ENCODE peak calls at places on chromosomes 6 and 20, in nine cellular contexts. One of them, this sample, is unnamed.
A peak's percentile ranks its signal among the peaks of the same experiment; 100 is the strongest.

GRCh38 chr20:36493801-36494114 is 47.6 kb upstream of the MYL9 start:
- DNase-seq in neural progenitor cell: peak; percentile 23
- DNase-seq in pancreas: no peak
- DNase-seq in heart right ventricle: peak; percentile 73
- DNase-seq in left ventricle myocardium inferior: peak; percentile 74
- DNase-seq in BE2C: no peak
- DNase-seq in bronchial epithelial cell: no peak
- DNase-seq in cardiac fibroblast: peak; percentile 87
- DNase-seq in right atrium auricular region: peak; percentile 79
- DNase-seq in this sample: no peak

GRCh38 chr6:39881851-39882566 is 52.3 kb downstream of the MOCS1 start:
- DNase-seq in neural progenitor cell: no peak
- DNase-seq in pancreas: no peak
- DNase-seq in heart right ventricle: no peak
- DNase-seq in left ventricle myocardium inferior: no peak
- DNase-seq in BE2C: no peak
- DNase-seq in bronchial epithelial cell: no peak
- DNase-seq in cardiac fibroblast: peak; percentile 93
- DNase-seq in right atrium auricular region: no peak
- DNase-seq in this sample: no peak

GRCh38 chr20:44770480-44771171 is 25.0 kb downstream of the KCNK15 start:
- DNase-seq in neural progenitor cell: no peak
- DNase-seq in pancreas: no peak
- DNase-seq in heart right ventricle: no peak
- DNase-seq in left ventricle myocardium inferior: no peak
- DNase-seq in BE2C: peak; percentile 51
- DNase-seq in bronchial epithelial cell: no peak
- DNase-seq in cardiac fibroblast: no peak
- DNase-seq in right atrium auricular region: no peak
- DNase-seq in this sample: no peak

GRCh38 chr20:2692036-2692885 is at the start of gene EBF4:
- DNase-seq in neural progenitor cell: peak; percentile 78
- DNase-seq in pancreas: peak; percentile 41
- DNase-seq in heart right ventricle: peak; percentile 59
- DNase-seq in left ventricle myocardium inferior: peak; percentile 56
- DNase-seq in BE2C: peak; percentile 45
- DNase-seq in bronchial epithelial cell: no peak
- DNase-seq in cardiac fibroblast: peak; percentile 8
- DNase-seq in right atrium auricular region: peak; percentile 69
- DNase-seq in this sample: peak; percentile 75

GRCh38 chr6:30615958-30616810 is 859 bp downstream of the PPP1R10 start:
- DNase-seq in neural progenitor cell: peak; percentile 51
- DNase-seq in pancreas: no peak
- DNase-seq in heart right ventricle: no peak
- DNase-seq in left ventricle myocardium inferior: no peak
- DNase-seq in BE2C: peak; percentile 50
- DNase-seq in bronchial epithelial cell: no peak
- DNase-seq in cardiac fibroblast: peak; percentile 41
- DNase-seq in right atrium auricular region: no peak
- DNase-seq in this sample: no peak

GRCh38 chr6:108464506-108465084 is 96.1 kb upstream of the FOXO3 start:
- DNase-seq in neural progenitor cell: peak; percentile 12
- DNase-seq in pancreas: no peak
- DNase-seq in heart right ventricle: no peak
- DNase-seq in left ventricle myocardium inferior: no peak
- DNase-seq in BE2C: no peak
- DNase-seq in bronchial epithelial cell: no peak
- DNase-seq in cardiac fibroblast: peak; percentile 29
- DNase-seq in right atrium auricular region: no peak
- DNase-seq in this sample: no peak

GRCh38 chr6:135667694-135668455 is 170.3 kb upstream of the AHI1 start:
- DNase-seq in neural progenitor cell: no peak
- DNase-seq in pancreas: no peak
- DNase-seq in heart right ventricle: peak; percentile 25
- DNase-seq in left ventricle myocardium inferior: peak; percentile 30
- DNase-seq in BE2C: peak; percentile 35
- DNase-seq in bronchial epithelial cell: peak; percentile 37
- DNase-seq in cardiac fibroblast: peak; percentile 36
- DNase-seq in right atrium auricular region: no peak
- DNase-seq in this sample: peak; percentile 4

GRCh38 chr6:85641916-85642773 is 541 bp downstream of the SYNCRIP start:
- DNase-seq in neural progenitor cell: peak; percentile 57
- DNase-seq in pancreas: peak; percentile 65
- DNase-seq in heart right ventricle: peak; percentile 64
- DNase-seq in left ventricle myocardium inferior: peak; percentile 63
- DNase-seq in BE2C: peak; percentile 69
- DNase-seq in bronchial epithelial cell: peak; percentile 28
- DNase-seq in cardiac fibroblast: peak; percentile 46
- DNase-seq in right atrium auricular region: no peak
- DNase-seq in this sample: peak; percentile 61

GRCh38 chr6:127641905-127642304 is 64.9 kb downstream of the C6orf58 start:
- DNase-seq in neural progenitor cell: peak; percentile 72
- DNase-seq in pancreas: peak; percentile 15
- DNase-seq in heart right ventricle: no peak
- DNase-seq in left ventricle myocardium inferior: no peak
- DNase-seq in BE2C: peak; percentile 22
- DNase-seq in bronchial epithelial cell: peak; percentile 43
- DNase-seq in cardiac fibroblast: peak; percentile 62
- DNase-seq in right atrium auricular region: no peak
- DNase-seq in this sample: peak; percentile 26

GRCh38 chr20:61353261-61353995 is 101.4 kb downstream of the CDH4 start:
- DNase-seq in neural progenitor cell: no peak
- DNase-seq in pancreas: no peak
- DNase-seq in heart right ventricle: no peak
- DNase-seq in left ventricle myocardium inferior: no peak
- DNase-seq in BE2C: no peak
- DNase-seq in bronchial epithelial cell: peak; percentile 51
- DNase-seq in cardiac fibroblast: peak; percentile 10
- DNase-seq in right atrium auricular region: no peak
- DNase-seq in this sample: no peak

GRCh38 chr6:144262470-144263369 is 22.4 kb upstream of the UTRN start:
- DNase-seq in neural progenitor cell: no peak
- DNase-seq in pancreas: no peak
- DNase-seq in heart right ventricle: no peak
- DNase-seq in left ventricle myocardium inferior: no peak
- DNase-seq in BE2C: no peak
- DNase-seq in bronchial epithelial cell: no peak
- DNase-seq in cardiac fibroblast: no peak
- DNase-seq in right atrium auricular region: no peak
- DNase-seq in this sample: no peak

GRCh38 chr6:88179692-88180091 is 13.5 kb upstream of the CNR1 start:
- DNase-seq in neural progenitor cell: peak; percentile 17
- DNase-seq in pancreas: no peak
- DNase-seq in heart right ventricle: no peak
- DNase-seq in left ventricle myocardium inferior: no peak
- DNase-seq in BE2C: no peak
- DNase-seq in bronchial epithelial cell: no peak
- DNase-seq in cardiac fibroblast: no peak
- DNase-seq in right atrium auricular region: no peak
- DNase-seq in this sample: no peak

GRCh38 chr6:3911130-3911529 is 62.0 kb downstream of the FAM50B start:
- DNase-seq in neural progenitor cell: no peak
- DNase-seq in pancreas: no peak
- DNase-seq in heart right ventricle: no peak
- DNase-seq in left ventricle myocardium inferior: no peak
- DNase-seq in BE2C: no peak
- DNase-seq in bronchial epithelial cell: no peak
- DNase-seq in cardiac fibroblast: peak; percentile 29
- DNase-seq in right atrium auricular region: no peak
- DNase-seq in this sample: no peak

GRCh38 chr6:24930386-24930785 is 5.4 kb downstream of the RIPOR2 start:
- DNase-seq in neural progenitor cell: peak; percentile 16
- DNase-seq in pancreas: no peak
- DNase-seq in heart right ventricle: no peak
- DNase-seq in left ventricle myocardium inferior: no peak
- DNase-seq in BE2C: no peak
- DNase-seq in bronchial epithelial cell: no peak
- DNase-seq in cardiac fibroblast: peak; percentile 7
- DNase-seq in right atrium auricular region: no peak
- DNase-seq in this sample: peak; percentile 77

GRCh38 chr6:110537208-110538123 is 61.1 kb upstream of the SLC22A16 start:
- DNase-seq in neural progenitor cell: no peak
- DNase-seq in pancreas: no peak
- DNase-seq in heart right ventricle: no peak
- DNase-seq in left ventricle myocardium inferior: no peak
- DNase-seq in BE2C: no peak
- DNase-seq in bronchial epithelial cell: peak; percentile 97
- DNase-seq in cardiac fibroblast: peak; percentile 97
- DNase-seq in right atrium auricular region: no peak
- DNase-seq in this sample: no peak

DNA sequence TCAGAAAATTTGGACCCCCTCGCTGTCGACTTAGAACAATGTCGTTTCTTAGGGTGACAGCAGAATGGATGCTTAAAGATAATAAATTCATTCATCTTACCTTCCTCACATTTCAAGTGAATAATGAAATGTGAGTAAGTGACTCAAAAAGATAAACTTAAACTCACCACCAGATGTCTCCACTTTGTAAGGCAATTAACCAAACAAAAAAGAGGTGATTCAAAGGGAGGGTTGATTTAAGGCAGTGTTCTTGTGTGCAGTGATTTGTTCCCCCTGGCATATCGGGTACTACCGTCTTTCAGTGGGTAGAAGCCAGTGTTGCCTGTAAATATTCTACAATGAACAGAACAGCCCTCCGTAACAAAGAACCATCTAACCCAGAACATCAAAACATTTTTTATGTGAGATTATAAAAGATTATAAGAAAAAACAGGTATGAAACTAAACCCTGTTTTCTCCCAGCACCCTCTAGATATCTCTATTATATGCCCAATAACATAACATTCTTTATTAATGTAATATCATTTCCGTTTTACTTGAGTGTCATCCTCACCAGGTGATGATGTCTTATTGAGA is 589.7 kb downstream of the CBLN4 start:
- DNase-seq in neural progenitor cell: peak; percentile 44
- DNase-seq in pancreas: no peak
- DNase-seq in heart right ventricle: no peak
- DNase-seq in left ventricle myocardium inferior: no peak
- DNase-seq in BE2C: no peak
- DNase-seq in bronchial epithelial cell: peak; percentile 60
- DNase-seq in cardiac fibroblast: peak; percentile 17
- DNase-seq in right atrium auricular region: no peak
- DNase-seq in this sample: no peak
- TF ChIP-seq CTCF in neural progenitor cell: peak; percentile 59
- TF ChIP-seq CTCF in pancreas: no peak
- TF ChIP-seq CTCF in heart right ventricle: no peak
- TF ChIP-seq CTCF in left ventricle myocardium inferior: peak; percentile 44
- TF ChIP-seq CTCF in BE2C: peak; percentile 58
- TF ChIP-seq CTCF in bronchial epithelial cell: peak; percentile 37
- TF ChIP-seq CTCF in cardiac fibroblast: peak; percentile 1
- TF ChIP-seq CTCF in right atrium auricular region: no peak
- TF ChIP-seq CTCF in this sample: peak; percentile 37

DNA sequence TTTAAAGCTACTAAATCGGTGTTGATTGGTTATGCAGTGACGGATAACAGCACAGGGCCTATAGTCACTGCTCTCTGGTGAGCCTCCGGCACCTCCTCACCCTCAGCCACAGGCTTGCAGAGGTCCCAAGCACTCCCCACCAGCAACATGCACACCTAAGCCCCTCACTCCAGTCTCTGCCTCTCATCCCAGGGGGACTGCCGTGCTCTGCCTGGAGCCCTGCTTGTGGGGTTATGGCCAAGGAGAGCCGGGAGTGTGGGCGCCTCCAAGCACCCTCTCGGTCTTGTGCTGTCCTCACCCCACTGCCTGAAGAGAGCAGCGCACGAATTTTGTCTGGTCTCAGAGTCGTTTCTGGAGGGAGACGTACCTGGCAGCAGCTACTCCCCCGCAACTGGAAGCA is 6.8 kb upstream of the EEF1A2 start:
- DNase-seq in neural progenitor cell: no peak
- DNase-seq in pancreas: no peak
- DNase-seq in heart right ventricle: no peak
- DNase-seq in left ventricle myocardium inferior: no peak
- DNase-seq in BE2C: no peak
- DNase-seq in bronchial epithelial cell: no peak
- DNase-seq in cardiac fibroblast: no peak
- DNase-seq in right atrium auricular region: no peak
- DNase-seq in this sample: no peak
- TF ChIP-seq CTCF in neural progenitor cell: no peak
- TF ChIP-seq CTCF in pancreas: no peak
- TF ChIP-seq CTCF in heart right ventricle: no peak
- TF ChIP-seq CTCF in left ventricle myocardium inferior: no peak
- TF ChIP-seq CTCF in BE2C: no peak
- TF ChIP-seq CTCF in bronchial epithelial cell: no peak
- TF ChIP-seq CTCF in cardiac fibroblast: no peak
- TF ChIP-seq CTCF in right atrium auricular region: no peak
- TF ChIP-seq CTCF in this sample: no peak

DNA sequence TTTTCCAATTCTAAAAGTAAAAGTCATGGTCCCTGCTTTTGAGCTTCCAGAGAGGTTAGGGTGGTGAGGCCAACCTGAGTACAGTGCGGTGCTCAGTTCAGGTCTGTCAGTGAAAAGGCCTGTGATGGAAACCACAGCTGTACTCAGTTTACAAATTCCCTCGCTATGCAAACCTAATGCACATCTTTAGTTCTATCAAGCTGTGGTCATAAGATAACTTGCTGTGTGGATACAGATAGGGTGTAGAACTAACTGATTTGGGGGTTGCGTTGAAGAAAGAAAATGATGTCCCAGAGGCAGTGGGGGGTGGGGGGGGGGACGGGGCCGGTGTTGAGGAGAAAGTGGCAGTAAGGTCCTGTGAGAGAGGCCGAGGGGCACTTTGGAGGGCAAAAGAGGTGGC is 22.8 kb upstream of the MBOAT1 start:
- DNase-seq in neural progenitor cell: no peak
- DNase-seq in pancreas: no peak
- DNase-seq in heart right ventricle: no peak
- DNase-seq in left ventricle myocardium inferior: no peak
- DNase-seq in BE2C: no peak
- DNase-seq in bronchial epithelial cell: no peak
- DNase-seq in cardiac fibroblast: no peak
- DNase-seq in right atrium auricular region: no peak
- DNase-seq in this sample: no peak
- TF ChIP-seq CTCF in neural progenitor cell: no peak
- TF ChIP-seq CTCF in pancreas: no peak
- TF ChIP-seq CTCF in heart right ventricle: no peak
- TF ChIP-seq CTCF in left ventricle myocardium inferior: no peak
- TF ChIP-seq CTCF in BE2C: no peak
- TF ChIP-seq CTCF in bronchial epithelial cell: no peak
- TF ChIP-seq CTCF in cardiac fibroblast: no peak
- TF ChIP-seq CTCF in right atrium auricular region: no peak
- TF ChIP-seq CTCF in this sample: no peak

GRCh38 chr20:40471261-40471629 is 217.8 kb downstream of the MAFB start:
- DNase-seq in neural progenitor cell: peak; percentile 64
- DNase-seq in pancreas: no peak
- DNase-seq in heart right ventricle: no peak
- DNase-seq in left ventricle myocardium inferior: no peak
- DNase-seq in BE2C: peak; percentile 14
- DNase-seq in bronchial epithelial cell: peak; percentile 40
- DNase-seq in cardiac fibroblast: no peak
- DNase-seq in right atrium auricular region: no peak
- DNase-seq in this sample: peak; percentile 25
- TF ChIP-seq CTCF in neural progenitor cell: peak; percentile 55
- TF ChIP-seq CTCF in pancreas: no peak
- TF ChIP-seq CTCF in heart right ventricle: no peak
- TF ChIP-seq CTCF in left ventricle myocardium inferior: peak; percentile 23
- TF ChIP-seq CTCF in BE2C: peak; percentile 24
- TF ChIP-seq CTCF in bronchial epithelial cell: peak; percentile 66
- TF ChIP-seq CTCF in cardiac fibroblast: no peak
- TF ChIP-seq CTCF in right atrium auricular region: no peak
- TF ChIP-seq CTCF in this sample: peak; percentile 45